ENCODE peak calls at places on chromosomes 4 and X, in four cellular contexts. F is suprapubic skin, L is stomach, I is Panc1. G is an unnamed sample.

GRCh38 chrX:24495700-24496099 is 30.6 kb downstream of the PDK3 start:
- DNase-seq in L (no peak), F (no peak), I (no peak), G (no peak)

GRCh38 chr4:14096406-14096965 is 469.0 kb upstream of the BOD1L1 start:
- DNase-seq in I (no peak), F (no peak), L (no peak), G (no peak)

GRCh38 chr4:41060352-41061318 is 153.7 kb downstream of the APBB2 start:
- DNase-seq in I (no peak), L (no peak), F (no peak), G (no peak)

GRCh38 chr4:139857021-139857420 is 191.4 kb downstream of the MGST2 start:
- DNase-seq in I (no peak), L (no peak), F (no peak), G (no peak)

GRCh38 chr4:168509786-168510185 is 12.9 kb downstream of the PALLD start:
- DNase-seq in I (no peak), L (no peak), F (no peak), G (no peak)

GRCh38 chr4:92599044-92599443 is 295.3 kb downstream of the GRID2 start:
- DNase-seq in I (no peak), F (no peak), L (no peak), G (no peak)

GRCh38 chr4:41119867-41120295 is 94.5 kb downstream of the APBB2 start:
- DNase-seq in I (no peak), F (no peak), L (no peak), G (no peak)

GRCh38 chr4:123613586-123614344 is 217.2 kb downstream of the SPRY1 start:
- DNase-seq in L (no peak), I (no peak), F (no peak), G (no peak)

GRCh38 chrX:20967725-20968124 is 406.5 kb upstream of the CNKSR2 start:
- DNase-seq in L (no peak), F (no peak), I (no peak), G (no peak)

GRCh38 chr4:142909908-142910307 is 63.8 kb upstream of the INPP4B start:
- DNase-seq in I (no peak), F (no peak), L (no peak), G (no peak)

GRCh38 chr4:25085621-25086020 is 54.9 kb upstream of the LGI2 start:
- DNase-seq in I (no peak), F (no peak), L (no peak), G (no peak)

GRCh38 chr4:8547108-8547911 is 32.9 kb upstream of the GPR78 start:
- DNase-seq in I (no peak), L (no peak), F (no peak), G (no peak)

GRCh38 chr4:171846232-171846631 is 33.0 kb downstream of the GALNTL6 start:
- DNase-seq in L (peak; percentile 26), I (peak; percentile 5), F (no peak), G (no peak)

GRCh38 chrX:111652719-111653118 is 28.3 kb upstream of the ALG13 start:
- DNase-seq in L (no peak), I (no peak), F (no peak), G (no peak)

GRCh38 chrX:119502727-119503483 is 34.7 kb downstream of the SLC25A5 start:
- DNase-seq in L (peak; percentile 71), F (no peak), I (no peak), G (no peak)

GRCh38 chr4:53800741-53801140 is 209.5 kb upstream of the LNX1 start:
- DNase-seq in F (no peak), L (no peak), I (no peak), G (no peak)

GRCh38 chr4:168589154-168589553 is 92.3 kb downstream of the PALLD start:
- DNase-seq in F (no peak), I (no peak), L (no peak), G (no peak)

GRCh38 chr4:168309781-168310180 is 8.8 kb downstream of the DDX60 start:
- DNase-seq in F (no peak), L (no peak), I (no peak), G (no peak)

GRCh38 chr4:180900781-180901180 is 1342.4 kb upstream of the TENM3 start:
- DNase-seq in L (no peak), F (no peak), I (no peak), G (no peak)

GRCh38 chrX:130857207-130857606 is 45.8 kb downstream of the ENOX2 start:
- DNase-seq in I (no peak), L (no peak), F (no peak), G (no peak)

GRCh38 chr4:1843852-1844251 is 12.1 kb downstream of the LETM1 start:
- DNase-seq in L (no peak), F (no peak), I (no peak), G (no peak)

GRCh38 chr4:53651142-53651720 is 59.9 kb upstream of the LNX1 start:
- DNase-seq in I (no peak), L (peak; percentile 84), F (no peak), G (no peak)

GRCh38 chr4:78561677-78562076 is 10.1 kb downstream of the ANXA3 start:
- DNase-seq in F (no peak), L (no peak), I (no peak), G (no peak)
- TF ChIP-seq POLR2AphosphoS5 in F (no peak), L (peak; percentile 7), I (no peak), G (no peak)

DNA sequence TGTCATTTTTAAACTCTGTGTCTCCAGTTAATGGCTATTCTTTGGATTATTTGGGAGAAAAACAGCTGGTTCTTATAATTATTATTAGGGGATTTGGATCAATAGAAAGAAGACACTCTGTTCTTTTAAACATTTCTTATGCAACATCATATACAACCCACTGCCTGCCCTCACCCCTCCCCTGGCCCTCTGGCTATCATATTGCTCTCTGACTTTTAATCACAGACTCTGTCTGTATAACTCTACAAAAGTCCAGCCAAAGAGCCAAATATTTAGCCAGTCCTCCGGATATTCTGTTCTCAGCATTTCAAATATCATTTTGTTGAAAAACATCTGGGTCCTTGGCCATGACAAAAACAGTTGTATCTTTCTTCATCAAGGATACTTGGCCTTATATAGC is 19.0 kb upstream of the PACRGL start:
- DNase-seq in L (peak; percentile 26), F (no peak), I (no peak), G (no peak)
- TF ChIP-seq POLR2AphosphoS5 in L (no peak), F (no peak), I (no peak), G (no peak)

GRCh38 chr4:182385897-182386296 is 142.7 kb downstream of the TENM3 start:
- DNase-seq in L (no peak), F (no peak), I (no peak), G (no peak)
- TF ChIP-seq POLR2AphosphoS5 in L (no peak), F (no peak), I (no peak), G (no peak)

GRCh38 chr4:23877758-23878229 is 12.1 kb downstream of the PPARGC1A start:
- DNase-seq in L (no peak), F (no peak), I (no peak), G (no peak)
- TF ChIP-seq POLR2AphosphoS5 in L (no peak), F (no peak), I (no peak), G (no peak)

DNA sequence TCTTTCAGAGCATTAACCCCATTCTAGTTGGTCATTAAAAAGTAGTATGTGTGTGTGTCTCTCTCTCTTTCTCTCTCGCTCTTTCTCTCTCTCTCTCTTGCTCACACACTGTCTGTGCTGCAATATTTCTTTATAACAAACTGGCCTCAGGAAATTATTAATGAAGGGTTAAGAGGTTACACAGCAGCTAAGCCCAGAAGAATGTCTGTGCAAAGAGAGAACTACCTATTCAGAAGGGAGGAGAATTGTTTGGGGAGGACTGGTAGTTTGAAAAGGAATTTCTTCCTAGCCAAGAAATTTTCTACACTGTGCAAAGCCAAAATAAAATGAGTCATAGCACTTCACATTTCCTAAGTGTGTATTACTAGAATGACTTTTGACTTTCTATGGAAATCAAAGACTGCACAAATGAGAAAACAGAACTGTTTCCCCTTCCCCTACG is 22.2 kb downstream of the PDGFC start:
- DNase-seq in I (no peak), F (no peak), L (no peak), G (no peak)
- TF ChIP-seq POLR2AphosphoS5 in I (no peak), F (no peak), L (no peak), G (no peak)

GRCh38 chr4:26320453-26321325 is at the start of gene RBPJ:
- DNase-seq in L (peak; percentile 88), I (peak; percentile 69), F (peak; percentile 94), G (peak; percentile 59)
- TF ChIP-seq POLR2AphosphoS5 in L (peak; percentile 67), I (peak; percentile 39), F (no peak), G (no peak)